ENCODE peak calls at places on chromosomes 6 and 20, in six cellular contexts. F is epithelial cell of esophagus, B is lung, A is body of pancreas, Q is left ventricle myocardium inferior, G is A549. S is an unnamed sample.

GRCh38 chr6:108945686-108946158 is 97.5 kb downstream of the ARMC2 start:
- DNase-seq in F (no peak), B (no peak), A (peak), Q (peak), G (no peak), S (peak)

GRCh38 chr20:45944151-45944964 is 9.9 kb downstream of the PCIF1 start:
- DNase-seq in F (peak), B (no peak), A (no peak), Q (no peak), G (peak), S (no peak)

GRCh38 chr6:144285798-144286502 is 815 bp downstream of the UTRN start:
- DNase-seq in F (peak), B (peak), A (peak), Q (peak), G (peak), S (no peak)

GRCh38 chr6:18978330-18979128 is 591.4 kb downstream of the RNF144B start:
- DNase-seq in F (peak), B (no peak), A (peak), Q (no peak), G (no peak), S (no peak)

GRCh38 chr20:23727016-23727415 is 23.7 kb downstream of the CST1 start:
- DNase-seq in F (no peak), B (no peak), A (no peak), Q (no peak), G (no peak), S (no peak)

GRCh38 chr20:51767867-51768758 is at the start of gene ATP9A:
- DNase-seq in F (peak), B (peak), A (peak), Q (peak), G (no peak), S (no peak)

GRCh38 chr20:46316984-46317684 is 8.8 kb upstream of the CDH22 start:
- DNase-seq in F (no peak), B (no peak), A (peak), Q (no peak), G (no peak), S (no peak)

GRCh38 chr6:154890874-154891273 is 104.2 kb upstream of the TIAM2 start:
- DNase-seq in F (no peak), B (no peak), A (no peak), Q (no peak), G (no peak), S (no peak)

GRCh38 chr6:47414517-47415167 is 62.9 kb upstream of the CD2AP start:
- DNase-seq in F (peak), B (no peak), A (peak), Q (no peak), G (no peak), S (peak)

GRCh38 chr6:153312633-153313032 is 181.6 kb upstream of the RGS17 start:
- DNase-seq in F (peak), B (peak), A (peak), Q (peak), G (peak), S (peak)

GRCh38 chr6:12371641-12372146 is 81.5 kb downstream of the EDN1 start:
- DNase-seq in F (peak), B (no peak), A (no peak), Q (no peak), G (peak), S (no peak)

GRCh38 chr6:26428206-26428605 is 12.1 kb upstream of the BTN3A3 start:
- DNase-seq in F (no peak), B (no peak), A (no peak), Q (no peak), G (no peak), S (no peak)

GRCh38 chr6:135525550-135525949 is 28.0 kb upstream of the AHI1 start:
- DNase-seq in F (no peak), B (no peak), A (no peak), Q (no peak), G (no peak), S (no peak)

GRCh38 chr6:40788661-40789111 is 201.5 kb upstream of the LRFN2 start:
- DNase-seq in F (no peak), B (no peak), A (no peak), Q (no peak), G (no peak), S (no peak)

GRCh38 chr20:36881888-36882287 is 6.0 kb downstream of the TLDC2 start:
- DNase-seq in F (peak), B (no peak), A (no peak), Q (no peak), G (no peak), S (no peak)

GRCh38 chr6:125667326-125667725 is 82.1 kb upstream of the HEY2 start:
- DNase-seq in F (peak), B (no peak), A (no peak), Q (no peak), G (no peak), S (no peak)

GRCh38 chr6:149642829-149643580 is 5.5 kb downstream of the KATNA1 start:
- DNase-seq in F (peak), B (no peak), A (no peak), Q (no peak), G (no peak), S (peak)

GRCh38 chr6:139699335-139699734 is 324.9 kb upstream of the CITED2 start:
- DNase-seq in F (peak), B (no peak), A (no peak), Q (no peak), G (no peak), S (peak)

GRCh38 chr6:33765368-33765767 is 18.7 kb upstream of the IP6K3 start:
- DNase-seq in F (no peak), B (no peak), A (no peak), Q (no peak), G (no peak), S (no peak)

GRCh38 chr6:42561986-42562385 is 1.8 kb upstream of the UBR2 start:
- DNase-seq in F (no peak), B (no peak), A (no peak), Q (no peak), G (no peak), S (no peak)

GRCh38 chr6:170370413-170370812 is 63.9 kb downstream of the FAM120B start:
- DNase-seq in F (peak), B (no peak), A (no peak), Q (no peak), G (no peak), S (no peak)

GRCh38 chr20:34324541-34324940 is 21.4 kb upstream of the AHCY start:
- DNase-seq in F (no peak), B (no peak), A (no peak), Q (no peak), G (no peak), S (no peak)

GRCh38 chr6:125858427-125859320 is 67.9 kb downstream of the NCOA7 start:
- DNase-seq in F (peak), B (peak), A (peak), Q (no peak), G (peak), S (no peak)

GRCh38 chr20:38272961-38273360 is 12.4 kb upstream of the KIAA1755 start:
- DNase-seq in F (no peak), B (no peak), A (no peak), Q (no peak), G (no peak), S (no peak)

GRCh38 chr6:24929255-24929654 is 6.5 kb downstream of the RIPOR2 start:
- DNase-seq in F (no peak), B (no peak), A (no peak), Q (no peak), G (no peak), S (no peak)

DNA sequence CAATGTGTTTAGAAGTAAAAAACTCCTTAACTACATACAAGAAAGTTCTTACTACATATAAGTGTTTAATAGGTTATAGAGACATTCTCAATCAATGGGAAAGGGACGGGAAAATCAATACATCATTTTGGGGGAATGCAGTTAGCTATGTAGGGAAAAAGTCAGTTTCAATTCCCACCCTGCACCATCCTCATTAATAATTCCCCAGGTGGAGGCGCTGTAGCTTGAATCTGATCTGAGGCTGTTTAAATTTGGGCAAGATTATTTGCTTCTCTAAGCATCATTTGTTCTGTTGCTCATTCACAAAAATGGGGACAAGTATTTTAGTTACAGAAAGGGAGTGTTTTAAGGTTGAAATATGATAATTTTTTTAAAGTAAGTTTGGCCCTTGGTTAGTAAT is 19.1 kb downstream of the OLIG3 start:
- DNase-seq in F (no peak), B (no peak), A (no peak), Q (no peak), G (no peak), S (no peak)
- TF ChIP-seq CTCF in F (no peak), B (no peak), A (no peak), Q (no peak), G (no peak), S (peak)

GRCh38 chr20:22308934-22309333 is 275.4 kb downstream of the FOXA2 start:
- DNase-seq in F (no peak), B (no peak), A (no peak), Q (no peak), G (no peak), S (no peak)

GRCh38 chr20:22315771-22316170 is 268.6 kb downstream of the FOXA2 start:
- DNase-seq in F (no peak), B (no peak), A (no peak), Q (no peak), G (no peak), S (no peak)

GRCh38 chr20:22312744-22313346 is 271.5 kb downstream of the FOXA2 start:
- DNase-seq in F (peak), B (no peak), A (peak), Q (no peak), G (peak), S (peak)
- TF ChIP-seq CTCF in F (peak), B (peak), A (peak), Q (peak), G (peak), S (peak)

GRCh38 chr6:68976260-68976659 is 341.2 kb downstream of the ADGRB3 start:
- DNase-seq in F (no peak), B (no peak), A (no peak), Q (no peak), G (no peak), S (no peak)
- TF ChIP-seq CTCF in F (no peak), B (no peak), A (no peak), Q (no peak), G (peak), S (no peak)

GRCh38 chr6:37371158-37372083 is 17.6 kb downstream of the RNF8 start:
- DNase-seq in F (no peak), B (peak), A (peak), Q (no peak), G (no peak), S (no peak)
- TF ChIP-seq CTCF in F (no peak), B (no peak), A (no peak), Q (no peak), G (no peak), S (no peak)

GRCh38 chr6:624979-625378 is 31.9 kb downstream of the HUS1B start:
- DNase-seq in F (no peak), B (no peak), A (no peak), Q (no peak), G (no peak), S (no peak)
- TF ChIP-seq CTCF in F (no peak), B (peak), A (no peak), Q (peak), G (peak), S (peak)

GRCh38 chr20:53963670-53964466 is 106.5 kb downstream of the BCAS1 start:
- DNase-seq in F (peak), B (no peak), A (no peak), Q (no peak), G (no peak), S (no peak)

GRCh38 chr20:53972179-53972578 is 98.2 kb downstream of the BCAS1 start:
- DNase-seq in F (peak), B (no peak), A (no peak), Q (no peak), G (no peak), S (no peak)

GRCh38 chr20:53966774-53967398 is 103.5 kb downstream of the BCAS1 start:
- DNase-seq in F (no peak), B (no peak), A (no peak), Q (no peak), G (no peak), S (no peak)

GRCh38 chr20:53971096-53971683 is 99.2 kb downstream of the BCAS1 start:
- DNase-seq in F (no peak), B (no peak), A (no peak), Q (no peak), G (no peak), S (no peak)

GRCh38 chr20:53967527-53967926 is 102.9 kb downstream of the BCAS1 start:
- DNase-seq in F (no peak), B (no peak), A (no peak), Q (no peak), G (no peak), S (no peak)
- TF ChIP-seq CTCF in F (no peak), B (no peak), A (no peak), Q (no peak), G (no peak), S (no peak)

GRCh38 chr6:111666812-111667211 is 61.1 kb upstream of the TRAF3IP2 start:
- DNase-seq in F (no peak), B (no peak), A (no peak), Q (no peak), G (no peak), S (no peak)

GRCh38 chr6:111669326-111669725 is 63.6 kb upstream of the TRAF3IP2 start:
- DNase-seq in F (no peak), B (no peak), A (no peak), Q (no peak), G (no peak), S (no peak)

GRCh38 chr6:111667921-111668320 is 62.2 kb upstream of the TRAF3IP2 start:
- DNase-seq in F (no peak), B (no peak), A (peak), Q (no peak), G (no peak), S (no peak)

GRCh38 chr6:111664565-111665039 is 58.9 kb upstream of the TRAF3IP2 start:
- DNase-seq in F (no peak), B (no peak), A (no peak), Q (no peak), G (no peak), S (no peak)

GRCh38 chr6:111668410-111668809 is 62.7 kb upstream of the TRAF3IP2 start:
- DNase-seq in F (no peak), B (no peak), A (no peak), Q (no peak), G (peak), S (no peak)
- TF ChIP-seq CTCF in F (peak), B (no peak), A (no peak), Q (peak), G (no peak), S (peak)

DNA sequence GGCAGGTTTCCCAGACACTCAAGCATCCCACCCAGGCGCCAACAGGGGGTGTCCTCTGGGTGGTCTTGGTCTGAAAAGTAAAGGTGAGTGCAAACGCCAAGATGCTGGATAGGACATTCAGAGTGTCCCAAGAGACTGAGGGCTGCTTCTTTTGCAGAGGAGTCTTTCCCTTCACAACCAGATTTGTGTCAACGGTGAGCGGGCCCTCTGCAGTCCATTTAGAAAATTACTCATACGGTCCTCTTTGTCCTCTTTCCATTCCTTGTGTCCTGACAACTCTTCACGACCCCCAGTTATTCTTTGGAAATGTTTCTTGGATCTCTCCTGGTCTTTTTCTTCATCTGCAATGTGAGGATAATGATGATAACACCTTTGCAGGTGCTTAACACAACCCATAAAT is 257.8 kb downstream of the CDC5L start:
- DNase-seq in F (no peak), B (no peak), A (no peak), Q (no peak), G (no peak), S (no peak)
- TF ChIP-seq CTCF in F (no peak), B (no peak), A (no peak), Q (peak), G (no peak), S (peak)

GRCh38 chr20:47854687-47855212 is 69.5 kb upstream of the SULF2 start:
- DNase-seq in F (peak), B (no peak), A (no peak), Q (no peak), G (peak), S (no peak)
- TF ChIP-seq CTCF in F (peak), B (no peak), A (no peak), Q (peak), G (peak), S (peak)

GRCh38 chr6:86357877-86358276 is 579.5 kb upstream of the HTR1E start:
- DNase-seq in F (no peak), B (no peak), A (no peak), Q (no peak), G (no peak), S (no peak)
- TF ChIP-seq CTCF in F (no peak), B (no peak), A (no peak), Q (no peak), G (no peak), S (no peak)